ENCODE peak calls at places on chromosomes 4 and X, in five cellular contexts. D, G, T, J and P are unnamed samples.

GRCh38 chrX:71532078-71532752 is 689 bp upstream of the OGT start:
- DNase-seq in D (peak; percentile 80), G (peak; percentile 18), T (peak; percentile 16), J (no peak), P (peak; percentile 70)

GRCh38 chrX:69107231-69107739 is 58.0 kb downstream of the PJA1 start:
- DNase-seq in D (no peak), G (peak; percentile 48), T (no peak), J (no peak), P (no peak)

GRCh38 chr4:183842134-183842838 is 62.8 kb upstream of the STOX2 start:
- DNase-seq in D (no peak), G (no peak), T (no peak), J (no peak), P (no peak)

GRCh38 chr4:162683659-162684370 is 482.9 kb downstream of the NAF1 start:
- DNase-seq in D (no peak), G (no peak), T (no peak), J (no peak), P (no peak)

GRCh38 chrX:28010875-28011274 is 29.6 kb upstream of the DCAF8L1 start:
- DNase-seq in D (no peak), G (no peak), T (no peak), J (no peak), P (no peak)

GRCh38 chr4:84493092-84493850 is 5.8 kb downstream of the NKX6-1 start:
- DNase-seq in D (no peak), G (no peak), T (no peak), J (no peak), P (no peak)

GRCh38 chrX:1126738-1127137 is 85.7 kb downstream of the CRLF2 start:
- DNase-seq in D (no peak), G (no peak), T (no peak), J (no peak), P (no peak)

GRCh38 chr4:16661813-16662212 is 236.6 kb downstream of the LDB2 start:
- DNase-seq in D (no peak), G (no peak), T (no peak), J (no peak), P (no peak)

GRCh38 chrX:40734956-40735317 is 405 bp downstream of the MED14 start:
- DNase-seq in D (no peak), G (no peak), T (no peak), J (no peak), P (no peak)

GRCh38 chr4:3199661-3200422 is 49.1 kb upstream of the MSANTD1 start:
- DNase-seq in D (no peak), G (no peak), T (no peak), J (no peak), P (no peak)

GRCh38 chr4:77854431-77855111 is 8.1 kb upstream of the MRPL1 start:
- DNase-seq in D (peak; percentile 70), G (no peak), T (no peak), J (no peak), P (peak; percentile 74)